ENCODE peak calls at places on chromosomes 3 and 15, in five cellular contexts. P, F, R, K and Z are unnamed samples.

GRCh38 chr3:62525276-62525675 is 151.9 kb upstream of the FEZF2 start:
- DNase-seq in F (no peak), P (no peak), K (no peak), R (no peak), Z (no peak)

GRCh38 chr15:44541282-44541958 is 4.5 kb downstream of the EIF3J start:
- DNase-seq in F (no peak), R (no peak), P (peak), K (no peak), Z (no peak)

GRCh38 chr15:35648941-35649340 is 103.0 kb upstream of the DPH6 start:
- DNase-seq in P (no peak), K (no peak), R (peak), F (no peak), Z (no peak)

GRCh38 chr3:177744873-177745646 is 547.8 kb upstream of the TBL1XR1 start:
- DNase-seq in K (no peak), F (no peak), P (no peak), R (no peak), Z (no peak)

GRCh38 chr3:120568624-120569023 is 27.5 kb upstream of the NDUFB4 start:
- DNase-seq in R (no peak), K (no peak), F (no peak), P (no peak), Z (peak)

GRCh38 chr3:139204756-139205155 is 139.1 kb upstream of the MRPS22 start:
- DNase-seq in F (no peak), K (no peak), P (no peak), R (no peak), Z (no peak)

GRCh38 chr15:62509395-62509973 is 344.4 kb upstream of the C2CD4B start:
- DNase-seq in F (no peak), K (no peak), R (no peak), P (no peak), Z (no peak)

GRCh38 chr3:107999215-107999775 is 91.5 kb downstream of the CD47 start:
- DNase-seq in F (no peak), K (no peak), P (no peak), R (no peak), Z (no peak)

GRCh38 chr15:88144921-88145320 is 111.6 kb downstream of the NTRK3 start:
- DNase-seq in K (no peak), F (no peak), P (no peak), R (no peak), Z (no peak)

GRCh38 chr15:85314139-85314538 is 66.3 kb upstream of the AKAP13 start:
- DNase-seq in K (no peak), P (no peak), R (no peak), F (no peak), Z (no peak)

GRCh38 chr3:131733086-131733841 is 230.5 kb upstream of the MRPL3 start:
- DNase-seq in F (no peak), P (no peak), K (no peak), R (no peak), Z (no peak)

GRCh38 chr3:65619391-65620298 is 419.1 kb downstream of the MAGI1 start:
- DNase-seq in K (no peak), P (peak), R (no peak), F (no peak), Z (no peak)

GRCh38 chr3:36166477-36166876 is 213.8 kb upstream of the STAC start:
- DNase-seq in F (no peak), R (no peak), K (no peak), P (peak), Z (no peak)

GRCh38 chr3:45890405-45890804 is 4.1 kb downstream of the CCR9 start:
- DNase-seq in P (no peak), F (no peak), K (no peak), R (no peak), Z (no peak)

GRCh38 chr3:34995771-34996430 is 643.4 kb upstream of the ARPP21 start:
- DNase-seq in P (no peak), K (no peak), R (no peak), F (no peak), Z (no peak)

GRCh38 chr15:77002954-77003912 is 8.3 kb downstream of the PSTPIP1 start:
- DNase-seq in R (no peak), F (peak), P (no peak), K (peak), Z (peak)

GRCh38 chr3:176861137-176861536 is 336.1 kb downstream of the TBL1XR1 start:
- DNase-seq in R (no peak), K (no peak), F (no peak), P (no peak), Z (no peak)

GRCh38 chr3:197494366-197495058 is 61.3 kb downstream of the BDH1 start:
- DNase-seq in F (no peak), K (no peak), P (no peak), R (no peak), Z (no peak)